ENCODE peak calls at places on chromosome 14, in ten cellular contexts. P is lower leg skin, Q is fibroblast of pulmonary artery, D is left ventricle myocardium inferior, X is psoas muscle, R is stomach, G is PC-9, V is A549, C is heart left ventricle, O is suprapubic skin. S is an unnamed sample.

GRCh38 chr14:50924848-50925247 is 19.4 kb downstream of the PYGL start:
- DNase-seq in Q (no peak), O (no peak), X (no peak), V (no peak), D (no peak), G (no peak), P (no peak), C (no peak), R (no peak), S (no peak)

GRCh38 chr14:67068246-67068645 is 121.0 kb upstream of the GARIN2 start:
- DNase-seq in O (no peak), P (no peak), V (no peak), R (no peak), C (no peak), X (no peak), D (no peak), G (no peak), Q (peak), S (no peak)

GRCh38 chr14:55731881-55732498 is 152.0 kb downstream of the KTN1 start:
- DNase-seq in P (no peak), O (no peak), C (no peak), V (no peak), D (no peak), Q (peak), X (no peak), G (no peak), R (peak), S (no peak)

GRCh38 chr14:104140213-104140462 is 1.8 kb downstream of the KIF26A start:
- DNase-seq in X (no peak), R (no peak), G (no peak), Q (no peak), D (peak), C (peak), V (no peak), O (no peak), P (no peak), S (no peak)

GRCh38 chr14:56112781-56113180 is 5.4 kb upstream of the PELI2 start:
- DNase-seq in O (no peak), G (no peak), X (no peak), V (no peak), P (no peak), D (no peak), R (no peak), C (no peak), Q (no peak), S (no peak)

GRCh38 chr14:95891742-95892141 is 15.1 kb downstream of the TUNAR start:
- DNase-seq in G (no peak), V (no peak), Q (peak), D (no peak), O (no peak), R (no peak), C (no peak), X (no peak), P (no peak), S (peak)

GRCh38 chr14:22010532-22011242 is 337.1 kb upstream of the OR4E1 start:
- DNase-seq in Q (no peak), V (no peak), G (no peak), D (no peak), C (no peak), O (no peak), R (no peak), P (no peak), X (no peak), S (no peak)

GRCh38 chr14:79580414-79580813 is 630.9 kb downstream of the DIO2 start:
- DNase-seq in P (no peak), C (no peak), R (no peak), G (no peak), V (no peak), Q (no peak), X (no peak), O (no peak), D (no peak), S (no peak)

GRCh38 chr14:89669209-89669608 is 252.2 kb upstream of the FOXN3 start:
- DNase-seq in R (no peak), C (no peak), X (no peak), O (no peak), Q (no peak), G (no peak), D (peak), P (no peak), V (no peak), S (no peak)

GRCh38 chr14:56199095-56199975 is 81.1 kb downstream of the PELI2 start:
- DNase-seq in G (no peak), V (peak), R (no peak), Q (peak), C (no peak), X (no peak), D (no peak), P (peak), O (peak), S (peak)

GRCh38 chr14:104974146-104974541 is 4.0 kb downstream of the AHNAK2 start:
- DNase-seq in X (no peak), V (no peak), D (peak), R (no peak), G (no peak), C (peak), Q (no peak), P (no peak), O (no peak), S (no peak)

GRCh38 chr14:89040438-89041244 is 216.2 kb downstream of the TTC8 start:
- DNase-seq in X (peak), G (peak), P (peak), V (peak), R (peak), O (peak), Q (peak), C (peak), D (peak), S (peak)

GRCh38 chr14:87153901-87154300 is 839.1 kb downstream of the GALC start:
- DNase-seq in X (no peak), G (no peak), C (no peak), R (no peak), V (no peak), O (no peak), D (no peak), Q (no peak), P (no peak), S (no peak)

GRCh38 chr14:77562681-77563080 is 53.8 kb downstream of the SPTLC2 start:
- DNase-seq in C (no peak), X (no peak), D (no peak), R (no peak), V (no peak), O (no peak), P (no peak), Q (peak), G (no peak), S (peak)

GRCh38 chr14:89137514-89138163 is 279.4 kb downstream of the FOXN3 start:
- DNase-seq in D (no peak), V (peak), Q (peak), P (peak), R (peak), G (peak), O (peak), C (peak), X (peak), S (peak)

GRCh38 chr14:59190372-59190771 is 1.9 kb downstream of the DAAM1 start:
- DNase-seq in X (no peak), V (peak), O (no peak), C (no peak), D (no peak), R (no peak), P (no peak), G (no peak), Q (peak), S (no peak)

GRCh38 chr14:29016050-29016900 is 249.7 kb downstream of the FOXG1 start:
- DNase-seq in X (peak), C (no peak), V (no peak), Q (peak), O (no peak), D (no peak), P (no peak), G (no peak), R (no peak), S (no peak)

GRCh38 chr14:61525293-61526011 is 169.9 kb upstream of the HIF1A start:
- DNase-seq in R (peak), O (peak), V (peak), C (peak), G (peak), Q (peak), X (peak), P (peak), D (peak), S (no peak)

GRCh38 chr14:105137481-105138020 is 31.0 kb downstream of the JAG2 start:
- DNase-seq in X (no peak), G (no peak), C (no peak), Q (no peak), D (no peak), P (no peak), V (no peak), O (peak), R (no peak), S (no peak)

GRCh38 chr14:44565968-44566367 is 58.9 kb upstream of the FSCB start:
- DNase-seq in P (no peak), G (no peak), V (no peak), X (no peak), D (no peak), Q (no peak), O (no peak), C (no peak), R (no peak), S (no peak)

GRCh38 chr14:24196071-24197061 is 1.1 kb upstream of the TM9SF1 start:
- DNase-seq in G (no peak), R (no peak), O (no peak), V (no peak), Q (peak), C (no peak), D (no peak), P (no peak), X (no peak), S (no peak)

GRCh38 chr14:61498811-61499210 is 177.4 kb downstream of the PRKCH start:
- DNase-seq in P (no peak), X (no peak), V (no peak), D (no peak), G (no peak), R (no peak), O (no peak), Q (peak), C (no peak), S (no peak)

GRCh38 chr14:104926619-104927431 is 2.1 kb downstream of the PLD4 start:
- DNase-seq in R (no peak), G (no peak), O (no peak), V (no peak), C (no peak), Q (no peak), P (no peak), D (peak), X (no peak), S (no peak)

GRCh38 chr14:103290056-103290455 is 44.0 kb upstream of the EIF5 start:
- DNase-seq in P (no peak), G (no peak), D (no peak), X (no peak), R (no peak), V (no peak), Q (no peak), O (no peak), C (no peak), S (no peak)

GRCh38 chr14:39293629-39294028 is 59.9 kb downstream of the MIA2 start:
- DNase-seq in D (no peak), C (no peak), X (no peak), V (no peak), P (no peak), G (no peak), R (no peak), Q (no peak), O (no peak), S (no peak)

GRCh38 chr14:89813485-89814080 is 140.9 kb downstream of the EFCAB11 start:
- DNase-seq in D (peak), Q (peak), V (no peak), P (no peak), G (no peak), O (no peak), C (no peak), X (no peak), R (no peak), S (peak)

GRCh38 chr14:98997526-98998205 is 274.3 kb downstream of the BCL11B start:
- DNase-seq in C (no peak), R (no peak), G (no peak), V (no peak), Q (no peak), X (no peak), D (no peak), P (no peak), O (no peak), S (no peak)

GRCh38 chr14:98999345-98999744 is 272.7 kb downstream of the BCL11B start:
- DNase-seq in O (no peak), Q (no peak), D (no peak), C (no peak), R (no peak), V (no peak), X (no peak), G (no peak), P (no peak), S (no peak)

GRCh38 chr14:98999901-99000300 is 272.1 kb downstream of the BCL11B start:
- DNase-seq in R (no peak), D (no peak), C (no peak), X (no peak), Q (no peak), O (no peak), G (no peak), P (no peak), V (no peak), S (no peak)

GRCh38 chr14:98993818-98994217 is 278.2 kb downstream of the BCL11B start:
- DNase-seq in P (no peak), Q (no peak), V (no peak), O (no peak), D (no peak), X (no peak), G (no peak), R (no peak), C (no peak), S (no peak)

GRCh38 chr14:98994571-98994970 is 277.4 kb downstream of the BCL11B start:
- DNase-seq in G (no peak), Q (no peak), R (no peak), X (no peak), P (no peak), D (no peak), O (no peak), V (no peak), C (no peak), S (no peak)
- TF ChIP-seq CTCF in G (no peak), Q (no peak), R (no peak), X (no peak), P (no peak), D (no peak), O (no peak), V (no peak), C (no peak), S (no peak)

DNA sequence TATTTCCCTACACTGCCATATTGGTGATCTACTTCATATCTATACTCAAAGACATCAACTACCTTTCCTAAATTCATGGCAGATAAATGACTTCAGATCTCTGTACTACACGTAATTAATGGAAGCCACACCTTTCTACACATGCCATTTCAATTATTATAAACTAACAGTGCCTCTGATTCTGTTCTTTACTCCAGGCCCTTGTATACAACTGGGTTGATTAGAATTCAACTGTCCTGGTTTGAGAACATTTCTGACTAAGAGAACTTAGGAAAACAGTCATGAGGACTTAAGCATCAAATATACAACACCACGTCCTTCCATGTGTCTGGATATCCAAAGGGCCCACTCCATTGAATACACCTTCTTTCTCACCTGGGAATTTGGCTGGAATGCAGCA is 1.8 kb downstream of the ACIN1 start:
- DNase-seq in P (no peak), X (no peak), C (no peak), D (no peak), R (no peak), V (no peak), G (no peak), Q (no peak), O (no peak), S (no peak)
- H3K4me3 ChIP-seq in P (no peak), X (peak), C (peak), D (peak), R (peak), V (no peak), G (peak), Q (peak), O (no peak), S (no peak)

DNA sequence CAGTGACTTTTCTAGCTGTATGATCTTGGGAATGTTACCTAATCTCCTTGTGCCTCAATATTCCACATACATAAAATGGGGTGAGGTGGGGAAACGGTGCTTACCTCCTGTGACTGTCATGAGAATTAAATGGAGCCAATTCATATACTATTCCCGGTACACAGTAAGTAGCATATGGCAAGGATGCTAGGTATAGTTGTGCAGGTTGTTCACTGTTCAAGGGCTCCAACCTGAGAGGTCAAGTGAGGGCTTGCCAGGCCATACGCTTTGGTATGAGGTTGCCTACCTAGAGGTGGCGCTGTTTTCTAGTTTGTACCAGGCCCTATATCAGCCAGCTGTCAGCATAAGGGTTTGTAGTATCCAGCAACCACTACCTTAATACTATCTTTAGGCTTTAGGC is 3.6 kb upstream of the BATF start:
- DNase-seq in C (no peak), R (no peak), X (no peak), O (no peak), D (no peak), V (no peak), G (no peak), Q (peak), P (no peak), S (no peak)
- TF ChIP-seq CTCF in C (no peak), R (no peak), X (peak), O (no peak), D (peak), V (peak), G (peak), Q (peak), P (no peak), S (no peak)

GRCh38 chr14:100851946-100852620 is 26.2 kb downstream of the MEG3 start:
- DNase-seq in P (no peak), O (no peak), Q (no peak), V (no peak), D (no peak), R (no peak), G (no peak), X (no peak), C (peak), S (no peak)

GRCh38 chr14:100851586-100851916 is 25.6 kb downstream of the MEG3 start:
- DNase-seq in P (no peak), C (peak), O (no peak), D (no peak), Q (no peak), G (no peak), R (no peak), V (no peak), X (no peak), S (no peak)

GRCh38 chr14:100846309-100846859 is 20.5 kb downstream of the MEG3 start:
- DNase-seq in X (no peak), Q (no peak), C (peak), V (no peak), P (no peak), D (no peak), R (no peak), O (no peak), G (no peak), S (no peak)

GRCh38 chr14:100850841-100851585 is 25.1 kb downstream of the MEG3 start:
- DNase-seq in X (peak), V (peak), R (peak), Q (peak), C (peak), G (peak), P (peak), D (peak), O (peak), S (no peak)

DNA sequence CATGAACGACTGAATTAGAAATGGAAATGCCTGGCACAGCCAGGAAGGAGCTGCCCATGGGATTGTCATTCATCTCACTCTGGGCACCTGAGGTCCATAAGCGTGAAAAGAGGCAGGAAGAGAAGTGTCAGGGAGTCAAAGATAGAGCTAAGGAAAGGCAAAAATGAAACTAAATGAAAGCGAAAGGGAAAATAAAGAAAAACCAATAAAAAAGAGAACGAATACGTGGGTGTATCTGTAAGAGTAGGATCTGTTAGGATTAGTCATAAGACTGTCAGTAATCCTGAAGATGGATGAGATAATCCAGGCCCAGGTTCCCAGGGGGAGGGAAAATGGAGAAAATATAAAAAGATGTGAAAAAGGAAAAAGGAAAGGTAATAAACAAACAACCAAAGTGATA is 23.5 kb downstream of the MEG3 start:
- DNase-seq in R (no peak), O (no peak), P (no peak), Q (no peak), D (no peak), C (no peak), X (no peak), G (no peak), V (no peak), S (no peak)
- H3K4me3 ChIP-seq in R (no peak), O (peak), P (no peak), Q (no peak), D (no peak), C (no peak), X (no peak), G (no peak), V (no peak), S (no peak)

DNA sequence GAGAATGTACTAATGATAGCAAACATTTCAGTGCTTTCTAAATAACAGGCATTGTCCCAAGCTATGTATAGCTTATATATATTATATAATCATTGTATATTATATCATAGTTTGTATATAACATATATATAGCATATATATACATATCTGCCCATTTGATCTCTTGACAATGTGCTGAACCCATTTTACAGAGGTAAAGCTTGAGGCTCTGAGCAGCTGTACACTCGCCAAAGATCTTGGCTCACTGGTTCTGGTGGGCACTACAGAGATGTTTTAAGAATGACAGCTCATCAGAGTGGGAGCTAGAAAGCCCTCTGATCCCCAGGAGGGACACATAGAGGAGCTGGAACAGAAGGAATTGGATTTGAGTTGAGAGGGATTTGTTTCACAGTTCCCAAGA is 68.2 kb upstream of the ACTN1 start:
- DNase-seq in O (no peak), Q (no peak), G (no peak), C (no peak), X (no peak), V (no peak), D (no peak), P (no peak), R (no peak), S (no peak)
- TF ChIP-seq CTCF in O (no peak), Q (no peak), G (no peak), C (no peak), X (no peak), V (no peak), D (no peak), P (no peak), R (no peak), S (no peak)

S was measured in AG04449.